ENCODE peak calls at places on chromosomes 7 and 10, in five cellular contexts. One of them, this sample, is unnamed.

GRCh38 chr10:43065761-43066160 is 11.1 kb upstream of the RET start:
- DNase-seq in H1: no peak
- DNase-seq in GM12878: no peak
- DNase-seq in K562: no peak
- DNase-seq in HepG2: no peak
- DNase-seq in this sample: no peak

GRCh38 chr7:157521061-157521731 is 184.4 kb downstream of the DNAJB6 start:
- DNase-seq in H1: no peak
- DNase-seq in GM12878: no peak
- DNase-seq in K562: no peak
- DNase-seq in HepG2: no peak
- DNase-seq in this sample: peak

GRCh38 chr7:107194051-107194450 is 25.2 kb downstream of the HBP1 start:
- DNase-seq in H1: no peak
- DNase-seq in GM12878: no peak
- DNase-seq in K562: no peak
- DNase-seq in HepG2: no peak
- DNase-seq in this sample: no peak

GRCh38 chr10:70106958-70107791 is 25.4 kb downstream of the AIFM2 start:
- DNase-seq in H1: peak
- DNase-seq in GM12878: peak
- DNase-seq in K562: peak
- DNase-seq in HepG2: peak
- DNase-seq in this sample: peak

GRCh38 chr10:110556993-110557601 is 10.4 kb upstream of the SMC3 start:
- DNase-seq in H1: no peak
- DNase-seq in GM12878: no peak
- DNase-seq in K562: peak
- DNase-seq in HepG2: peak
- DNase-seq in this sample: peak

GRCh38 chr7:29405891-29406290 is 157.7 kb upstream of the PRR15 start:
- DNase-seq in H1: no peak
- DNase-seq in GM12878: no peak
- DNase-seq in K562: no peak
- DNase-seq in HepG2: peak
- DNase-seq in this sample: no peak

GRCh38 chr10:47136866-47137265 is 163.1 kb upstream of the GDF10 start:
- DNase-seq in H1: no peak
- DNase-seq in GM12878: no peak
- DNase-seq in K562: no peak
- DNase-seq in HepG2: no peak
- DNase-seq in this sample: no peak

GRCh38 chr10:78506614-78507013 is 473.0 kb downstream of the RPS24 start:
- DNase-seq in H1: no peak
- DNase-seq in GM12878: no peak
- DNase-seq in K562: no peak
- DNase-seq in HepG2: no peak
- DNase-seq in this sample: no peak

GRCh38 chr10:79242620-79243152 is 104.6 kb upstream of the PPIF start:
- DNase-seq in H1: no peak
- DNase-seq in GM12878: no peak
- DNase-seq in K562: no peak
- DNase-seq in HepG2: no peak
- DNase-seq in this sample: peak

DNA sequence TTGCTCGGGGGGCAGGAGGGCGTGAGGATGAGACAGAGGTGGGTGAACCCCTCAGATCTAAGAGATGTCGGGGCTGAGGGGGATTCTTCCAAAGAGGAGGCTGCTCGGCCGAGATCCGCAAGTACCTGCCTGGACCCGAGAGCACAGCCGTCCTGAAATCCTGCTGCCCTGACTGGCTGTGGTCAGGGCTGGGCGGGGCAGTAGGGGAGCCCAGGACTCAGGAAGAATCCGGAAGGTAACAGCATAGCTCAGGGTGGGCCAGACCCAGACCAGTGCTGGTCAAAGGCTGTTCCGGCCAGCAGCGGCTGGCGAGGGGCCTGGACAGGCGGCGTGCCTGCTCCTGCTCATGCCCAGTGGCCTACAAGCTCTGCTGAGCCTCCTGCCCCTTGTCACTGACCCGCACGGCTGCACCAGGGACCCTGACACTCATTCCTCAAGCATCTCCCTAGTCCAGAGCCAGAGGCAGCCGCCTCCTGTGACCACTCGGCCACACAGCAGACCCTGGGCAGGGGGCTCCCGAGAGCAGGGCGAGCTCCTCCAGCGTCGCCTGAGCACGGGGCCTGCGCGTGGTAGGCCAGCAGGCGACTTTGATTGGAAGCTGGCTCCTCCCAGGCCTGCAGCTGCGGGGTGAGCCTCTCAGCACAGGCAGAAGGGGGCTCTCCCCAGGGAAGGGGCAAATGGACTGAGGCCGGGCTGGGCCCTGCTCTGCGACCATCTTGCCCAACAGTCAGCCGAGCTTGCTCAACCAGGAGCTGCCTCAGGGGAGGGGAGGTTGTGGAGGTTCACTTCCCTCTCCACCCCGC is 3.1 kb upstream of the ADAP1 start:
- DNase-seq in H1: no peak
- DNase-seq in GM12878: no peak
- DNase-seq in K562: no peak
- DNase-seq in HepG2: peak
- DNase-seq in this sample: peak
- TF ChIP-seq MAX in H1: peak
- TF ChIP-seq MAX in GM12878: no peak
- TF ChIP-seq MAX in K562: no peak
- TF ChIP-seq MAX in HepG2: peak
- TF ChIP-seq MAX in this sample: peak

GRCh38 chr7:40332516-40332915 is 197.7 kb downstream of the SUGCT start:
- DNase-seq in H1: no peak
- DNase-seq in GM12878: no peak
- DNase-seq in K562: no peak
- DNase-seq in HepG2: no peak
- DNase-seq in this sample: no peak

GRCh38 chr7:40327113-40327512 is 192.3 kb downstream of the SUGCT start:
- DNase-seq in H1: no peak
- DNase-seq in GM12878: no peak
- DNase-seq in K562: no peak
- DNase-seq in HepG2: no peak
- DNase-seq in this sample: no peak

GRCh38 chr7:40331915-40332314 is 197.1 kb downstream of the SUGCT start:
- DNase-seq in H1: no peak
- DNase-seq in GM12878: no peak
- DNase-seq in K562: no peak
- DNase-seq in HepG2: no peak
- DNase-seq in this sample: no peak

GRCh38 chr7:40329601-40330153 is 194.9 kb downstream of the SUGCT start:
- DNase-seq in H1: no peak
- DNase-seq in GM12878: no peak
- DNase-seq in K562: peak
- DNase-seq in HepG2: peak
- DNase-seq in this sample: no peak

DNA sequence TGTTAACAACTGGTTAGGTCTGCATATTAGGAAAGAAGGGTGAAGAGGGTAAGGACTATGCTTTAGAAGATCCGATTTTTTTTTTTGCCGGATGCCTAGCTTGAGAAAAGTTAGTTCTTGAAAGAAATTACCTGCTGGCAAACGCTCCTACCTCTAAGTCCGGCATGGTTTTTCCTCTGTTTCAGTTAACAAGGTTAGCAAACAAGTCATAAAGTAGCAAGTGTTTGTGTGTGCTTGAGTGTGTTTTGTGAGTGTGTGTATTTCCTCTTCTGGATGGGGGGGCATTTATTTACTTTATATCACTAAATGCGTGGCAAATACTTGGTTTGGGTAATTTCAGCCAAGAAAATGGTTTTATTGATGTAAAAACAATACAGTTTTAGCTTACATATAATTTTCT is 195.6 kb downstream of the SUGCT start:
- DNase-seq in H1: no peak
- DNase-seq in GM12878: no peak
- DNase-seq in K562: no peak
- DNase-seq in HepG2: no peak
- DNase-seq in this sample: no peak
- TF ChIP-seq ATF3 in H1: no peak
- TF ChIP-seq ATF3 in GM12878: no peak
- TF ChIP-seq ATF3 in K562: no peak
- TF ChIP-seq ATF3 in HepG2: no peak
- TF ChIP-seq ATF3 in this sample: no peak

GRCh38 chr7:144854839-144855424 is 19.1 kb upstream of the TPK1 start:
- DNase-seq in H1: no peak
- DNase-seq in GM12878: no peak
- DNase-seq in K562: peak
- DNase-seq in HepG2: peak
- DNase-seq in this sample: no peak
- TF ChIP-seq CREB1 in H1: no peak
- TF ChIP-seq CREB1 in GM12878: no peak
- TF ChIP-seq CREB1 in K562: no peak
- TF ChIP-seq CREB1 in HepG2: no peak
- TF ChIP-seq CREB1 in this sample: no peak

GRCh38 chr7:90211391-90212148 is at the start of gene STEAP2:
- DNase-seq in H1: peak
- DNase-seq in GM12878: no peak
- DNase-seq in K562: peak
- DNase-seq in HepG2: peak
- DNase-seq in this sample: peak
- TF ChIP-seq MAX in H1: peak
- TF ChIP-seq MAX in GM12878: no peak
- TF ChIP-seq MAX in K562: no peak
- TF ChIP-seq MAX in HepG2: peak
- TF ChIP-seq MAX in this sample: peak

GRCh38 chr10:102732661-102733060 is 11.1 kb upstream of the WBP1L start:
- DNase-seq in H1: no peak
- DNase-seq in GM12878: no peak
- DNase-seq in K562: no peak
- DNase-seq in HepG2: no peak
- DNase-seq in this sample: no peak
- TF ChIP-seq ATF3 in H1: no peak
- TF ChIP-seq ATF3 in GM12878: no peak
- TF ChIP-seq ATF3 in K562: no peak
- TF ChIP-seq ATF3 in HepG2: no peak
- TF ChIP-seq ATF3 in this sample: no peak

GRCh38 chr7:11952972-11953371 is 121.0 kb upstream of the THSD7A start:
- DNase-seq in H1: no peak
- DNase-seq in GM12878: no peak
- DNase-seq in K562: no peak
- DNase-seq in HepG2: no peak
- DNase-seq in this sample: no peak

GRCh38 chr7:11946794-11947193 is 114.8 kb upstream of the THSD7A start:
- DNase-seq in H1: no peak
- DNase-seq in GM12878: no peak
- DNase-seq in K562: no peak
- DNase-seq in HepG2: no peak
- DNase-seq in this sample: no peak

GRCh38 chr7:11951909-11952308 is 119.9 kb upstream of the THSD7A start:
- DNase-seq in H1: no peak
- DNase-seq in GM12878: no peak
- DNase-seq in K562: no peak
- DNase-seq in HepG2: no peak
- DNase-seq in this sample: no peak

GRCh38 chr7:11950281-11950680 is 118.3 kb upstream of the THSD7A start:
- DNase-seq in H1: no peak
- DNase-seq in GM12878: no peak
- DNase-seq in K562: no peak
- DNase-seq in HepG2: no peak
- DNase-seq in this sample: no peak
- TF ChIP-seq CREB1 in H1: no peak
- TF ChIP-seq CREB1 in GM12878: no peak
- TF ChIP-seq CREB1 in K562: no peak
- TF ChIP-seq CREB1 in HepG2: no peak
- TF ChIP-seq CREB1 in this sample: no peak

GRCh38 chr10:80609331-80609730 is 71.6 kb downstream of the SH2D4B start:
- DNase-seq in H1: no peak
- DNase-seq in GM12878: no peak
- DNase-seq in K562: no peak
- DNase-seq in HepG2: no peak
- DNase-seq in this sample: no peak
- TF ChIP-seq MAX in H1: no peak
- TF ChIP-seq MAX in GM12878: no peak
- TF ChIP-seq MAX in K562: no peak
- TF ChIP-seq MAX in HepG2: no peak
- TF ChIP-seq MAX in this sample: no peak

GRCh38 chr10:133334495-133335237 is 2.0 kb downstream of the CALY start:
- DNase-seq in H1: no peak
- DNase-seq in GM12878: no peak
- DNase-seq in K562: no peak
- DNase-seq in HepG2: no peak
- DNase-seq in this sample: no peak

GRCh38 chr10:133329401-133330202 is 7.1 kb downstream of the CALY start:
- DNase-seq in H1: no peak
- DNase-seq in GM12878: no peak
- DNase-seq in K562: peak
- DNase-seq in HepG2: peak
- DNase-seq in this sample: peak

GRCh38 chr10:133336131-133337078 is at the start of gene CALY:
- DNase-seq in H1: no peak
- DNase-seq in GM12878: no peak
- DNase-seq in K562: peak
- DNase-seq in HepG2: no peak
- DNase-seq in this sample: peak

GRCh38 chr10:133335238-133336122 is 1.2 kb downstream of the CALY start:
- DNase-seq in H1: no peak
- DNase-seq in GM12878: no peak
- DNase-seq in K562: peak
- DNase-seq in HepG2: no peak
- DNase-seq in this sample: peak

GRCh38 chr10:133332936-133333699 is 3.6 kb downstream of the CALY start:
- DNase-seq in H1: no peak
- DNase-seq in GM12878: no peak
- DNase-seq in K562: no peak
- DNase-seq in HepG2: no peak
- DNase-seq in this sample: no peak
- TF ChIP-seq ATF3 in H1: no peak
- TF ChIP-seq ATF3 in GM12878: no peak
- TF ChIP-seq ATF3 in K562: no peak
- TF ChIP-seq ATF3 in HepG2: no peak
- TF ChIP-seq ATF3 in this sample: no peak

GRCh38 chr10:62011558-62011957 is 110.1 kb downstream of the ARID5B start:
- DNase-seq in H1: no peak
- DNase-seq in GM12878: no peak
- DNase-seq in K562: no peak
- DNase-seq in HepG2: no peak
- DNase-seq in this sample: no peak
- TF ChIP-seq CREB1 in H1: no peak
- TF ChIP-seq CREB1 in GM12878: no peak
- TF ChIP-seq CREB1 in K562: no peak
- TF ChIP-seq CREB1 in HepG2: no peak
- TF ChIP-seq CREB1 in this sample: no peak

GRCh38 chr10:60574388-60574787 is 184.7 kb upstream of the ANK3 start:
- DNase-seq in H1: no peak
- DNase-seq in GM12878: no peak
- DNase-seq in K562: no peak
- DNase-seq in HepG2: no peak
- DNase-seq in this sample: no peak

GRCh38 chr10:60573342-60573741 is 183.7 kb upstream of the ANK3 start:
- DNase-seq in H1: no peak
- DNase-seq in GM12878: no peak
- DNase-seq in K562: no peak
- DNase-seq in HepG2: no peak
- DNase-seq in this sample: no peak

GRCh38 chr10:60576130-60577069 is 186.7 kb upstream of the ANK3 start:
- DNase-seq in H1: no peak
- DNase-seq in GM12878: no peak
- DNase-seq in K562: no peak
- DNase-seq in HepG2: no peak
- DNase-seq in this sample: no peak

GRCh38 chr10:60575105-60575504 is 185.4 kb upstream of the ANK3 start:
- DNase-seq in H1: no peak
- DNase-seq in GM12878: no peak
- DNase-seq in K562: no peak
- DNase-seq in HepG2: no peak
- DNase-seq in this sample: no peak

GRCh38 chr10:60578217-60578616 is 188.5 kb upstream of the ANK3 start:
- DNase-seq in H1: no peak
- DNase-seq in GM12878: no peak
- DNase-seq in K562: no peak
- DNase-seq in HepG2: no peak
- DNase-seq in this sample: no peak
- TF ChIP-seq MAX in H1: no peak
- TF ChIP-seq MAX in GM12878: no peak
- TF ChIP-seq MAX in K562: no peak
- TF ChIP-seq MAX in HepG2: no peak
- TF ChIP-seq MAX in this sample: no peak

This sample was measured in WTC11.